ENCODE peak calls at places on chromosomes 7 and 10, in nine cellular contexts. R, P, Z, B, O, I, Y, S and N are unnamed samples.

GRCh38 chr7:151340794-151341356 is 737 bp upstream of the NUB1 start:
- DNase-seq in R (no peak), P (no peak), Z (no peak), B (no peak), O (no peak), I (no peak), Y (no peak), S (no peak), N (peak; percentile 9)

GRCh38 chr10:60536529-60537114 is 146.9 kb upstream of the ANK3 start:
- DNase-seq in R (peak; percentile 89), P (no peak), Z (no peak), B (no peak), O (no peak), I (no peak), Y (no peak), S (no peak), N (peak; percentile 11)

GRCh38 chr10:126670886-126671285 is 393 bp upstream of the C10orf90 start:
- DNase-seq in R (no peak), P (no peak), Z (no peak), B (no peak), O (no peak), I (no peak), Y (no peak), S (no peak), N (no peak)

GRCh38 chr7:158351481-158351880 is 236.1 kb downstream of the PTPRN2 start:
- DNase-seq in R (no peak), P (no peak), Z (peak; percentile 43), B (no peak), O (no peak), I (peak; percentile 34), Y (no peak), S (no peak), N (no peak)

GRCh38 chr10:124155781-124156401 is 62.5 kb upstream of the CHST15 start:
- DNase-seq in R (peak; percentile 69), P (no peak), Z (no peak), B (no peak), O (no peak), I (peak; percentile 63), Y (peak; percentile 42), S (no peak), N (peak; percentile 63)

GRCh38 chr10:91271886-91272285 is 51.4 kb downstream of the PCGF5 start:
- DNase-seq in R (peak; percentile 41), P (no peak), Z (no peak), B (no peak), O (no peak), I (no peak), Y (no peak), S (no peak), N (no peak)

GRCh38 chr7:151462306-151462779 is 22.4 kb upstream of the CRYGN start:
- DNase-seq in R (no peak), P (no peak), Z (no peak), B (no peak), O (peak; percentile 55), I (no peak), Y (no peak), S (no peak), N (no peak)

GRCh38 chr10:126336786-126337185 is 51.5 kb downstream of the ADAM12 start:
- DNase-seq in R (peak; percentile 79), P (no peak), Z (no peak), B (no peak), O (no peak), I (no peak), Y (no peak), S (no peak), N (no peak)

GRCh38 chr7:39672176-39672575 is 48.8 kb downstream of the RALA start:
- DNase-seq in R (peak; percentile 26), P (no peak), Z (no peak), B (no peak), O (no peak), I (no peak), Y (no peak), S (no peak), N (no peak)

GRCh38 chr10:99539820-99540219 is 7.1 kb downstream of the NKX2-3 start:
- DNase-seq in R (no peak), P (no peak), Z (no peak), B (no peak), O (no peak), I (no peak), Y (no peak), S (no peak), N (no peak)

GRCh38 chr7:23955145-23955544 is 245.1 kb downstream of the STK31 start:
- DNase-seq in R (peak; percentile 10), P (no peak), Z (no peak), B (no peak), O (no peak), I (no peak), Y (no peak), S (no peak), N (no peak)

GRCh38 chr10:30151581-30152389 is 92.4 kb upstream of the JCAD start:
- DNase-seq in R (peak; percentile 92), P (no peak), Z (no peak), B (no peak), O (peak; percentile 83), I (no peak), Y (peak; percentile 39), S (no peak), N (peak; percentile 56)

GRCh38 chr10:83612050-83612449 is 527.3 kb upstream of the GHITM start:
- DNase-seq in R (peak; percentile 97), P (no peak), Z (no peak), B (no peak), O (no peak), I (no peak), Y (no peak), S (no peak), N (peak; percentile 91)

GRCh38 chr10:133359554-133359971 is 1.7 kb upstream of the FUOM start:
- DNase-seq in R (no peak), P (no peak), Z (no peak), B (peak; percentile 77), O (no peak), I (no peak), Y (no peak), S (peak; percentile 87), N (no peak)

GRCh38 chr7:102232686-102233286 is 53.9 kb upstream of the SH2B2 start:
- DNase-seq in R (no peak), P (no peak), Z (no peak), B (no peak), O (no peak), I (no peak), Y (no peak), S (no peak), N (no peak)
- H3K4me1 ChIP-seq in R (no peaks in the 10 kb centered on the region), P (no peaks in the 10 kb centered on the region), Z (no peaks in the 10 kb centered on the region), B (no peaks in the 10 kb centered on the region), O (no peaks in the 10 kb centered on the region), I (peaks cover 7% of the 10 kb centered on the region), Y (no peaks in the 10 kb centered on the region), S (no peaks in the 10 kb centered on the region), N (no peaks in the 10 kb centered on the region)

GRCh38 chr10:17216901-17217395 is 11.1 kb upstream of the VIM start:
- DNase-seq in R (no peak), P (no peak), Z (no peak), B (no peak), O (no peak), I (no peak), Y (no peak), S (no peak), N (peak; percentile 23)

GRCh38 chr10:17219024-17219423 is 9.0 kb upstream of the VIM start:
- DNase-seq in R (peak; percentile 84), P (no peak), Z (no peak), B (no peak), O (no peak), I (no peak), Y (no peak), S (no peak), N (no peak)

GRCh38 chr10:17215782-17216122 is 12.3 kb upstream of the VIM start:
- DNase-seq in R (no peak), P (no peak), Z (no peak), B (no peak), O (no peak), I (no peak), Y (no peak), S (no peak), N (no peak)

GRCh38 chr10:17216217-17216900 is 11.7 kb upstream of the VIM start:
- DNase-seq in R (peak; percentile 100), P (no peak), Z (no peak), B (no peak), O (peak; percentile 74), I (no peak), Y (no peak), S (no peak), N (peak; percentile 88)

GRCh38 chr10:17217661-17218306 is 10.3 kb upstream of the VIM start:
- DNase-seq in R (peak; percentile 91), P (no peak), Z (no peak), B (no peak), O (no peak), I (no peak), Y (no peak), S (no peak), N (no peak)
- H3K27ac ChIP-seq in R (peak overlapping the region; percentile 99), P (no peak overlapping the region), Z (no peak overlapping the region), B (no peak overlapping the region), O (no peak overlapping the region), I (no peak overlapping the region), Y (no peak overlapping the region), S (no peak overlapping the region), N (peak overlapping the region; percentile 99)

GRCh38 chr7:50166997-50167961 is 74.2 kb upstream of the ZPBP start:
- DNase-seq in R (no peak), P (no peak), Z (no peak), B (no peak), O (no peak), I (no peak), Y (no peak), S (no peak), N (no peak)
- H3K4me1 ChIP-seq in R (no peaks in the 10 kb centered on the region), P (no peaks in the 10 kb centered on the region), Z (no peaks in the 10 kb centered on the region), B (no peaks in the 10 kb centered on the region), O (no peaks in the 10 kb centered on the region), I (no peaks in the 10 kb centered on the region), Y (no peaks in the 10 kb centered on the region), S (no peaks in the 10 kb centered on the region), N (no peaks in the 10 kb centered on the region)

GRCh38 chr10:74175510-74176379 is 24.7 kb downstream of the ADK start:
- DNase-seq in R (no peak), P (no peak), Z (no peak), B (no peak), O (no peak), I (no peak), Y (no peak), S (no peak), N (no peak)

GRCh38 chr10:74176380-74177139 is 25.5 kb downstream of the ADK start:
- DNase-seq in R (peak; percentile 86), P (peak; percentile 91), Z (peak; percentile 97), B (peak; percentile 97), O (peak; percentile 98), I (peak; percentile 97), Y (peak; percentile 99), S (peak; percentile 97), N (peak; percentile 96)

GRCh38 chr10:74174533-74174932 is 23.5 kb downstream of the ADK start:
- DNase-seq in R (no peak), P (no peak), Z (no peak), B (no peak), O (no peak), I (no peak), Y (no peak), S (no peak), N (no peak)

GRCh38 chr10:74167443-74167842 is 16.4 kb downstream of the ADK start:
- DNase-seq in R (no peak), P (no peak), Z (no peak), B (no peak), O (no peak), I (no peak), Y (no peak), S (no peak), N (no peak)

DNA sequence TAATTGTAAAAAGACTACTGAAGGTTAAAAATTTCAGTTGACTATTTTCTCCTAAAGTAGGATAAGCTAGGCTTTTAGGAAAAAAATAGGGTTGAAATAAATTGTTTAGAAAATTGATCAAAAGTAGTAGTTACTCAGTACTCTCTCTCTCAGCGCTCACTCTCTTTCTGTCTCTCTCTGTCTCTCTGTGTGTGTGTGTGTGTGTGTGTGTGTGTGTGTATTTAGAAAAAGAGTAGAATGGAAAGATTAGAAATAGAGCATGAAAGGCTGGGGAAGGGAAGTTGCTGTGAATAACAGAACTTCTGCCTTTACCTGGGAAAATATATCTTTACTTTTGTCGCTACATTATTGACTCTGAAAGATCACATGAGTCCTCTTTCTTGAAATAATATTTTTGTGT is 20.6 kb downstream of the ADK start:
- DNase-seq in R (no peak), P (no peak), Z (no peak), B (no peak), O (no peak), I (no peak), Y (no peak), S (no peak), N (no peak)
- H3K27ac ChIP-seq in R (no peak overlapping the region), P (no peak overlapping the region), Z (no peak overlapping the region), B (no peak overlapping the region), O (no peak overlapping the region), I (no peak overlapping the region), Y (no peak overlapping the region), S (no peak overlapping the region), N (no peak overlapping the region)